ENCODE peak calls at places on chromosomes 7 and 10, in six cellular contexts. One of them, this sample, is unnamed.

GRCh38 chr10:73759512-73760115 is 15.4 kb downstream of the SEC24C start:
- DNase-seq in GM12891: no peak
- DNase-seq in K562: no peak
- DNase-seq in GM12878: no peak
- DNase-seq in H1: no peak
- DNase-seq in HepG2: no peak
- DNase-seq in this sample: no peak

GRCh38 chr7:265192-265997 is 24.6 kb upstream of the FOXL3 start:
- DNase-seq in GM12891: no peak
- DNase-seq in K562: no peak
- DNase-seq in GM12878: no peak
- DNase-seq in H1: no peak
- DNase-seq in HepG2: no peak
- DNase-seq in this sample: no peak

GRCh38 chr10:113665806-113666354 is 2.0 kb upstream of the NRAP start:
- DNase-seq in GM12891: no peak
- DNase-seq in K562: peak; percentile 7
- DNase-seq in GM12878: no peak
- DNase-seq in H1: no peak
- DNase-seq in HepG2: no peak
- DNase-seq in this sample: no peak

GRCh38 chr10:50511512-50512213 is 112.1 kb downstream of the SGMS1 start:
- DNase-seq in GM12891: no peak
- DNase-seq in K562: peak; percentile 54
- DNase-seq in GM12878: peak; percentile 93
- DNase-seq in H1: no peak
- DNase-seq in HepG2: peak; percentile 79
- DNase-seq in this sample: no peak

GRCh38 chr7:73503229-73503628 is 18.9 kb downstream of the BAZ1B start:
- DNase-seq in GM12891: no peak
- DNase-seq in K562: no peak
- DNase-seq in GM12878: no peak
- DNase-seq in H1: no peak
- DNase-seq in HepG2: no peak
- DNase-seq in this sample: no peak

GRCh38 chr7:30276203-30276900 is 8.0 kb upstream of the ZNRF2 start:
- DNase-seq in GM12891: no peak
- DNase-seq in K562: no peak
- DNase-seq in GM12878: no peak
- DNase-seq in H1: peak; percentile 63
- DNase-seq in HepG2: peak; percentile 67
- DNase-seq in this sample: no peak

GRCh38 chr10:89535185-89536012 is at the start of gene SLC16A12:
- DNase-seq in GM12891: peak; percentile 32
- DNase-seq in K562: no peak
- DNase-seq in GM12878: no peak
- DNase-seq in H1: peak; percentile 80
- DNase-seq in HepG2: no peak
- DNase-seq in this sample: no peak

GRCh38 chr7:66016131-66016461 is 34.1 kb upstream of the GUSB start:
- DNase-seq in GM12891: no peak
- DNase-seq in K562: no peak
- DNase-seq in GM12878: no peak
- DNase-seq in H1: no peak
- DNase-seq in HepG2: peak; percentile 54
- DNase-seq in this sample: no peak

GRCh38 chr7:6359021-6359420 is 86.6 kb upstream of the CYTH3 start:
- DNase-seq in GM12891: no peak
- DNase-seq in K562: peak; percentile 75
- DNase-seq in GM12878: no peak
- DNase-seq in H1: no peak
- DNase-seq in HepG2: no peak
- DNase-seq in this sample: no peak

GRCh38 chr7:55554055-55554454 is 18.2 kb downstream of the VOPP1 start:
- DNase-seq in GM12891: no peak
- DNase-seq in K562: peak; percentile 38
- DNase-seq in GM12878: no peak
- DNase-seq in H1: no peak
- DNase-seq in HepG2: no peak
- DNase-seq in this sample: no peak

GRCh38 chr7:37089972-37090371 is 358.7 kb downstream of the ELMO1 start:
- DNase-seq in GM12891: no peak
- DNase-seq in K562: no peak
- DNase-seq in GM12878: no peak
- DNase-seq in H1: no peak
- DNase-seq in HepG2: peak; percentile 71
- DNase-seq in this sample: no peak

GRCh38 chr10:110827410-110827809 is 44.3 kb upstream of the PDCD4 start:
- DNase-seq in GM12891: no peak
- DNase-seq in K562: no peak
- DNase-seq in GM12878: no peak
- DNase-seq in H1: no peak
- DNase-seq in HepG2: peak; percentile 24
- DNase-seq in this sample: no peak

GRCh38 chr10:26274391-26274790 is 57.8 kb downstream of the GAD2 start:
- DNase-seq in GM12891: no peak
- DNase-seq in K562: no peak
- DNase-seq in GM12878: no peak
- DNase-seq in H1: no peak
- DNase-seq in HepG2: no peak
- DNase-seq in this sample: no peak

GRCh38 chr7:5743803-5744202 is 37.7 kb downstream of the RNF216 start:
- DNase-seq in GM12891: no peak
- DNase-seq in K562: no peak
- DNase-seq in GM12878: no peak
- DNase-seq in H1: no peak
- DNase-seq in HepG2: no peak
- DNase-seq in this sample: no peak

GRCh38 chr7:107180378-107180777 is 11.6 kb downstream of the HBP1 start:
- DNase-seq in GM12891: no peak
- DNase-seq in K562: no peak
- DNase-seq in GM12878: no peak
- DNase-seq in H1: no peak
- DNase-seq in HepG2: peak; percentile 22
- DNase-seq in this sample: no peak

GRCh38 chr10:77458986-77459590 is 178.5 kb downstream of the KCNMA1 start:
- DNase-seq in GM12891: no peak
- DNase-seq in K562: no peak
- DNase-seq in GM12878: no peak
- DNase-seq in H1: no peak
- DNase-seq in HepG2: no peak
- DNase-seq in this sample: no peak

GRCh38 chr10:79299397-79300370 is 47.6 kb upstream of the PPIF start:
- DNase-seq in GM12891: no peak
- DNase-seq in K562: no peak
- DNase-seq in GM12878: no peak
- DNase-seq in H1: no peak
- DNase-seq in HepG2: no peak
- DNase-seq in this sample: no peak

GRCh38 chr10:48237856-48238250 is 36.6 kb downstream of the FRMPD2 start:
- DNase-seq in GM12891: no peak
- DNase-seq in K562: no peak
- DNase-seq in GM12878: no peak
- DNase-seq in H1: no peak
- DNase-seq in HepG2: no peak
- DNase-seq in this sample: no peak

GRCh38 chr10:91908358-91909177 is 718 bp downstream of the FGFBP3 start:
- DNase-seq in GM12891: peak; percentile 73
- DNase-seq in K562: peak; percentile 65
- DNase-seq in GM12878: peak; percentile 48
- DNase-seq in H1: peak; percentile 85
- DNase-seq in HepG2: peak; percentile 83
- DNase-seq in this sample: peak; percentile 68

GRCh38 chr7:144378651-144379050 is 23.4 kb downstream of the ARHGEF5 start:
- DNase-seq in GM12891: no peak
- DNase-seq in K562: no peak
- DNase-seq in GM12878: no peak
- DNase-seq in H1: no peak
- DNase-seq in HepG2: no peak
- DNase-seq in this sample: no peak

GRCh38 chr10:73044378-73045285 is 52.0 kb downstream of the P4HA1 start:
- DNase-seq in GM12891: no peak
- DNase-seq in K562: no peak
- DNase-seq in GM12878: no peak
- DNase-seq in H1: no peak
- DNase-seq in HepG2: no peak
- DNase-seq in this sample: no peak

GRCh38 chr7:156829669-156830336 is 63.2 kb downstream of the LMBR1 start:
- DNase-seq in GM12891: no peak
- DNase-seq in K562: no peak
- DNase-seq in GM12878: no peak
- DNase-seq in H1: no peak
- DNase-seq in HepG2: no peak
- DNase-seq in this sample: no peak

GRCh38 chr10:58457761-58458616 is 54.7 kb upstream of the BICC1 start:
- DNase-seq in GM12891: no peak
- DNase-seq in K562: no peak
- DNase-seq in GM12878: no peak
- DNase-seq in H1: no peak
- DNase-seq in HepG2: peak; percentile 92
- DNase-seq in this sample: no peak

DNA sequence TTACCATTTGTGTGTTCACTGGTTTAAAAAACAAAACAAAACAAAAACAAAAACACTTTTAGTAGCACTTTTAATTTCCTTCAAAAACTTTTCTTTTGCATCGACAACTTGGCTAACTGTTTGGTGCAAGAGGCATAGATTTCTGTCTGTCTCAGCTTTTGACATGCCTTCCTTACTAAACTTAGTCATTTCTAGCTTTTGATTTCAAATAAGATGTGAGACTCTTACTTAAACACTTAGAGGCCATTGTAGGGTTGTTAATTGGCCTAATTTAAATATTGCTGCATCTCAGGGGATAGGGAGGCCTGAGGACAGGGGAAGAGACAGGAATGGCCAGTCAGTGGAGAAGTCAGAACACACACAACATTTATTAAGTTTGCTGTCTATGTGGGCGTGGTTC is 66.3 kb downstream of the AVL9 start:
- DNase-seq in GM12891: no peak
- DNase-seq in K562: no peak
- DNase-seq in GM12878: no peak
- DNase-seq in H1: no peak
- DNase-seq in HepG2: no peak
- DNase-seq in this sample: no peak
- TF ChIP-seq POLR2A in GM12891: no peak
- TF ChIP-seq POLR2A in K562: no peak
- TF ChIP-seq POLR2A in GM12878: no peak
- TF ChIP-seq POLR2A in H1: no peak
- TF ChIP-seq POLR2A in HepG2: no peak
- TF ChIP-seq POLR2A in this sample: no peak

DNA sequence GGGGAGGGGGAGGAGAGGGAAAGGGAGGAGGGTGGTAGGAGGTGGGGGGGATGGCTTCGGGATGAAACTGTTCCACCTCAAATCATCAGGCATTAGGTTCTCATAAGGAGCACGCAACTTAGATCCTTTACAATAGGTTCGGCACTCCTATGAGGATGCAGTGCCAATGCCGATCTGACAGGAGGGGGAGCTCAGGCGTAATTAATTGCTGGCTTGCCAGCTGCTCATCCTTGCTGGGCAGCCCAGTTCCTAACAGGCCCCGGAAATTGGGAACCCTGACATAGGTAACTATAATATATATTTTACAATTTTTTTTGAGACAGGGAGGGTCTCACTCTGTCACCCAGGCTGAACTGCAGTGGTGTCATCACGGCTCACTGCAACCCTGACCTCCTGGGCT is 118.8 kb upstream of the SFMBT2 start:
- DNase-seq in GM12891: no peak
- DNase-seq in K562: no peak
- DNase-seq in GM12878: no peak
- DNase-seq in H1: peak; percentile 65
- DNase-seq in HepG2: peak; percentile 41
- DNase-seq in this sample: no peak
- TF ChIP-seq TAF1 in GM12891: no peak
- TF ChIP-seq TAF1 in K562: no peak
- TF ChIP-seq TAF1 in GM12878: no peak
- TF ChIP-seq TAF1 in H1: no peak
- TF ChIP-seq TAF1 in HepG2: no peak
- TF ChIP-seq TAF1 in this sample: no peak

GRCh38 chr7:27147211-27148030 is at the start of gene HOXA6:
- DNase-seq in GM12891: no peak
- DNase-seq in K562: no peak
- DNase-seq in GM12878: no peak
- DNase-seq in H1: peak; percentile 56
- DNase-seq in HepG2: no peak
- DNase-seq in this sample: no peak

GRCh38 chr7:27146491-27147210 is 923 bp downstream of the HOXA6 start:
- DNase-seq in GM12891: no peak
- DNase-seq in K562: no peak
- DNase-seq in GM12878: no peak
- DNase-seq in H1: peak; percentile 38
- DNase-seq in HepG2: no peak
- DNase-seq in this sample: no peak

GRCh38 chr7:27149817-27150567 is 2.4 kb downstream of the HOXA3 start:
- DNase-seq in GM12891: no peak
- DNase-seq in K562: no peak
- DNase-seq in GM12878: no peak
- DNase-seq in H1: no peak
- DNase-seq in HepG2: no peak
- DNase-seq in this sample: no peak

GRCh38 chr7:27148776-27149641 is 1.4 kb upstream of the HOXA6 start:
- DNase-seq in GM12891: no peak
- DNase-seq in K562: no peak
- DNase-seq in GM12878: no peak
- DNase-seq in H1: peak; percentile 46
- DNase-seq in HepG2: no peak
- DNase-seq in this sample: no peak

GRCh38 chr7:27148031-27148775 is 629 bp upstream of the HOXA6 start:
- DNase-seq in GM12891: no peak
- DNase-seq in K562: no peak
- DNase-seq in GM12878: no peak
- DNase-seq in H1: peak; percentile 57
- DNase-seq in HepG2: no peak
- DNase-seq in this sample: no peak
- TF ChIP-seq POLR2A in GM12891: no peak
- TF ChIP-seq POLR2A in K562: no peak
- TF ChIP-seq POLR2A in GM12878: no peak
- TF ChIP-seq POLR2A in H1: no peak
- TF ChIP-seq POLR2A in HepG2: no peak
- TF ChIP-seq POLR2A in this sample: no peak

GRCh38 chr7:23477962-23478866 is 7.9 kb upstream of the IGF2BP3 start:
- DNase-seq in GM12891: no peak
- DNase-seq in K562: no peak
- DNase-seq in GM12878: no peak
- DNase-seq in H1: no peak
- DNase-seq in HepG2: no peak
- DNase-seq in this sample: no peak

GRCh38 chr7:23474829-23475578 is 4.7 kb upstream of the IGF2BP3 start:
- DNase-seq in GM12891: no peak
- DNase-seq in K562: no peak
- DNase-seq in GM12878: no peak
- DNase-seq in H1: no peak
- DNase-seq in HepG2: no peak
- DNase-seq in this sample: no peak

GRCh38 chr7:23477170-23477525 is 6.9 kb upstream of the IGF2BP3 start:
- DNase-seq in GM12891: no peak
- DNase-seq in K562: no peak
- DNase-seq in GM12878: no peak
- DNase-seq in H1: no peak
- DNase-seq in HepG2: no peak
- DNase-seq in this sample: no peak

GRCh38 chr7:23475579-23475844 is 5.2 kb upstream of the IGF2BP3 start:
- DNase-seq in GM12891: no peak
- DNase-seq in K562: no peak
- DNase-seq in GM12878: no peak
- DNase-seq in H1: no peak
- DNase-seq in HepG2: no peak
- DNase-seq in this sample: no peak

GRCh38 chr7:23476286-23477169 is 6.2 kb upstream of the IGF2BP3 start:
- DNase-seq in GM12891: no peak
- DNase-seq in K562: no peak
- DNase-seq in GM12878: no peak
- DNase-seq in H1: no peak
- DNase-seq in HepG2: no peak
- DNase-seq in this sample: no peak
- TF ChIP-seq TAF1 in GM12891: no peak
- TF ChIP-seq TAF1 in K562: no peak
- TF ChIP-seq TAF1 in GM12878: no peak
- TF ChIP-seq TAF1 in H1: no peak
- TF ChIP-seq TAF1 in HepG2: no peak
- TF ChIP-seq TAF1 in this sample: no peak

This sample was measured in GM12892.